ENCODE peak calls at places on chromosomes 3 and 15, in six cellular contexts. C, X, Q, L, N and A are unnamed samples.

GRCh38 chr15:91890614-91891013 is 37.1 kb downstream of the SLCO3A1 start:
- DNase-seq in Q (no peak), L (no peak), C (no peak), N (no peak), X (no peak), A (no peak)

GRCh38 chr3:37024092-37024491 is 30.8 kb downstream of the MLH1 start:
- DNase-seq in L (peak), X (no peak), C (no peak), Q (no peak), N (no peak), A (no peak)

GRCh38 chr3:39101022-39101689 is 6.3 kb downstream of the GORASP1 start:
- DNase-seq in L (peak), C (no peak), Q (no peak), N (no peak), X (no peak), A (no peak)

GRCh38 chr3:105806361-105806760 is 62.5 kb downstream of the CBLB start:
- DNase-seq in C (peak), L (no peak), N (no peak), X (no peak), Q (no peak), A (no peak)

GRCh38 chr3:46942079-46942478 is 34.5 kb downstream of the CCDC12 start:
- DNase-seq in N (no peak), Q (no peak), L (no peak), C (no peak), X (no peak), A (no peak)

GRCh38 chr15:40252438-40253178 is 13.7 kb downstream of the PAK6 start:
- DNase-seq in C (no peak), Q (no peak), L (no peak), N (no peak), X (no peak), A (no peak)

GRCh38 chr3:37766797-37767776 is 94.6 kb upstream of the CTDSPL start:
- DNase-seq in X (no peak), N (no peak), L (no peak), C (no peak), Q (no peak), A (no peak)

GRCh38 chr3:30894521-30895289 is at the start of gene GADL1:
- DNase-seq in N (no peak), X (no peak), Q (peak), C (no peak), L (no peak), A (no peak)

GRCh38 chr3:159978353-159978752 is 10.3 kb upstream of the IL12A start:
- DNase-seq in Q (no peak), L (no peak), X (no peak), N (no peak), C (no peak), A (no peak)

GRCh38 chr3:105944721-105945120 is 75.9 kb upstream of the CBLB start:
- DNase-seq in N (no peak), L (no peak), C (no peak), X (no peak), Q (no peak), A (no peak)

GRCh38 chr15:87154771-87155170 is 1075.1 kb downstream of the AGBL1 start:
- DNase-seq in L (no peak), N (no peak), X (no peak), C (no peak), Q (no peak), A (no peak)

GRCh38 chr3:53823956-53824320 is 22.3 kb downstream of the CHDH start:
- DNase-seq in L (no peak), X (no peak), Q (no peak), N (peak), C (no peak), A (peak)

GRCh38 chr3:17901893-17902292 is 159.5 kb upstream of the TBC1D5 start:
- DNase-seq in X (no peak), Q (no peak), L (peak), N (no peak), C (peak), A (no peak)

GRCh38 chr3:72584262-72584661 is 264.0 kb downstream of the SHQ1 start:
- DNase-seq in X (no peak), Q (no peak), C (no peak), N (no peak), L (no peak), A (no peak)

GRCh38 chr3:75329713-75330112 is 334.4 kb upstream of the FRG2C start:
- DNase-seq in L (no peak), N (no peak), Q (no peak), X (no peak), C (no peak), A (no peak)

GRCh38 chr15:57395292-57395691 is 19.0 kb downstream of the CGNL1 start:
- DNase-seq in N (no peak), Q (no peak), L (no peak), C (no peak), X (no peak), A (no peak)

GRCh38 chr3:101300073-101300472 is 20.3 kb downstream of the IMPG2 start:
- DNase-seq in X (no peak), N (no peak), C (no peak), L (no peak), Q (no peak), A (no peak)

GRCh38 chr3:128274837-128275236 is 121.6 kb downstream of the EEFSEC start:
- DNase-seq in Q (peak), L (no peak), X (no peak), N (peak), C (no peak), A (no peak)

GRCh38 chr15:80404057-80404718 is at the start of gene ARNT2:
- DNase-seq in X (no peak), C (no peak), N (no peak), L (no peak), Q (peak), A (no peak)

GRCh38 chr3:107124885-107125284 is 252.4 kb upstream of the CCDC54 start:
- DNase-seq in N (no peak), L (no peak), Q (no peak), C (no peak), X (no peak), A (no peak)